ENCODE peak calls at places on chromosomes 4 and X, in six cellular contexts. One of them, this sample, is unnamed.
A peak's percentile ranks its signal among the peaks of the same experiment; 100 is the strongest.

GRCh38 chr4:145183023-145183422 is 2.6 kb upstream of the OTUD4 start:
- DNase-seq in stomach: no peak
- DNase-seq in endodermal cell: no peak
- DNase-seq in uterus: no peak
- DNase-seq in AG09309: no peak
- DNase-seq in astrocyte of the spinal cord: no peak
- DNase-seq in this sample: no peak

GRCh38 chr4:47704693-47705325 is 133.1 kb downstream of the CORIN start:
- DNase-seq in stomach: peak; percentile 35
- DNase-seq in endodermal cell: peak; percentile 87
- DNase-seq in uterus: no peak
- DNase-seq in AG09309: no peak
- DNase-seq in astrocyte of the spinal cord: peak; percentile 35
- DNase-seq in this sample: no peak

GRCh38 chr4:110854021-110854678 is 231.3 kb upstream of the PITX2 start:
- DNase-seq in stomach: no peak
- DNase-seq in endodermal cell: no peak
- DNase-seq in uterus: no peak
- DNase-seq in AG09309: peak; percentile 90
- DNase-seq in astrocyte of the spinal cord: peak; percentile 86
- DNase-seq in this sample: no peak

GRCh38 chr4:43556262-43556661 is 663.7 kb downstream of the GRXCR1 start:
- DNase-seq in stomach: no peak
- DNase-seq in endodermal cell: no peak
- DNase-seq in uterus: no peak
- DNase-seq in AG09309: no peak
- DNase-seq in astrocyte of the spinal cord: no peak
- DNase-seq in this sample: no peak

GRCh38 chr4:176841730-176842129 is 49.0 kb upstream of the VEGFC start:
- DNase-seq in stomach: no peak
- DNase-seq in endodermal cell: no peak
- DNase-seq in uterus: no peak
- DNase-seq in AG09309: no peak
- DNase-seq in astrocyte of the spinal cord: peak; percentile 73
- DNase-seq in this sample: peak; percentile 16

GRCh38 chr4:87375719-87376291 is 15.2 kb downstream of the HSD17B11 start:
- DNase-seq in stomach: peak; percentile 55
- DNase-seq in endodermal cell: no peak
- DNase-seq in uterus: no peak
- DNase-seq in AG09309: peak; percentile 77
- DNase-seq in astrocyte of the spinal cord: peak; percentile 77
- DNase-seq in this sample: peak; percentile 25

GRCh38 chr4:63556332-63556731 is 852.9 kb downstream of the TECRL start:
- DNase-seq in stomach: no peak
- DNase-seq in endodermal cell: peak; percentile 76
- DNase-seq in uterus: no peak
- DNase-seq in AG09309: no peak
- DNase-seq in astrocyte of the spinal cord: no peak
- DNase-seq in this sample: no peak

GRCh38 chr4:73763877-73764276 is 23.5 kb downstream of the CXCL8 start:
- DNase-seq in stomach: no peak
- DNase-seq in endodermal cell: no peak
- DNase-seq in uterus: no peak
- DNase-seq in AG09309: no peak
- DNase-seq in astrocyte of the spinal cord: no peak
- DNase-seq in this sample: no peak

GRCh38 chr4:121308828-121309227 is 72.0 kb downstream of the QRFPR start:
- DNase-seq in stomach: no peak
- DNase-seq in endodermal cell: peak; percentile 57
- DNase-seq in uterus: no peak
- DNase-seq in AG09309: no peak
- DNase-seq in astrocyte of the spinal cord: no peak
- DNase-seq in this sample: no peak

GRCh38 chr4:55069248-55069647 is 56.1 kb downstream of the KDR start:
- DNase-seq in stomach: no peak
- DNase-seq in endodermal cell: no peak
- DNase-seq in uterus: no peak
- DNase-seq in AG09309: no peak
- DNase-seq in astrocyte of the spinal cord: peak; percentile 59
- DNase-seq in this sample: no peak

GRCh38 chr4:38449506-38450174 is 214.4 kb upstream of the KLF3 start:
- DNase-seq in stomach: no peak
- DNase-seq in endodermal cell: peak; percentile 73
- DNase-seq in uterus: no peak
- DNase-seq in AG09309: peak; percentile 8
- DNase-seq in astrocyte of the spinal cord: no peak
- DNase-seq in this sample: no peak

GRCh38 chr4:1508161-1509160 is 102.2 kb upstream of the NKX1-1 start:
- DNase-seq in stomach: no peak
- DNase-seq in endodermal cell: peak; percentile 50
- DNase-seq in uterus: peak; percentile 9
- DNase-seq in AG09309: no peak
- DNase-seq in astrocyte of the spinal cord: no peak
- DNase-seq in this sample: no peak

GRCh38 chrX:138463476-138463875 is 248.0 kb downstream of the FGF13 start:
- DNase-seq in stomach: no peak
- DNase-seq in endodermal cell: no peak
- DNase-seq in uterus: no peak
- DNase-seq in AG09309: no peak
- DNase-seq in astrocyte of the spinal cord: no peak
- DNase-seq in this sample: no peak

GRCh38 chr4:184444953-184445309 is 29.4 kb downstream of the IRF2 start:
- DNase-seq in stomach: no peak
- DNase-seq in endodermal cell: no peak
- DNase-seq in uterus: no peak
- DNase-seq in AG09309: no peak
- DNase-seq in astrocyte of the spinal cord: no peak
- DNase-seq in this sample: no peak

GRCh38 chrX:65668362-65669310 is 1.2 kb downstream of the MSN start:
- DNase-seq in stomach: peak; percentile 30
- DNase-seq in endodermal cell: peak; percentile 75
- DNase-seq in uterus: peak; percentile 69
- DNase-seq in AG09309: peak; percentile 69
- DNase-seq in astrocyte of the spinal cord: peak; percentile 79
- DNase-seq in this sample: no peak

GRCh38 chr4:24583451-24584174 is 741 bp downstream of the DHX15 start:
- DNase-seq in stomach: peak; percentile 46
- DNase-seq in endodermal cell: peak; percentile 80
- DNase-seq in uterus: peak; percentile 54
- DNase-seq in AG09309: no peak
- DNase-seq in astrocyte of the spinal cord: peak; percentile 49
- DNase-seq in this sample: no peak

GRCh38 chr4:175412161-175412560 is 399.9 kb downstream of the GPM6A start:
- DNase-seq in stomach: no peak
- DNase-seq in endodermal cell: no peak
- DNase-seq in uterus: peak; percentile 45
- DNase-seq in AG09309: peak; percentile 71
- DNase-seq in astrocyte of the spinal cord: peak; percentile 54
- DNase-seq in this sample: peak; percentile 23

GRCh38 chr4:105122334-105122733 is 24.3 kb upstream of the TET2 start:
- DNase-seq in stomach: no peak
- DNase-seq in endodermal cell: peak; percentile 75
- DNase-seq in uterus: no peak
- DNase-seq in AG09309: no peak
- DNase-seq in astrocyte of the spinal cord: no peak
- DNase-seq in this sample: peak; percentile 9

GRCh38 chr4:56048621-56049427 is 100.1 kb downstream of the CEP135 start:
- DNase-seq in stomach: peak; percentile 40
- DNase-seq in endodermal cell: peak; percentile 87
- DNase-seq in uterus: peak; percentile 35
- DNase-seq in AG09309: peak; percentile 1
- DNase-seq in astrocyte of the spinal cord: peak; percentile 59
- DNase-seq in this sample: no peak

GRCh38 chr4:7425591-7426468 is 8.9 kb downstream of the PSAPL1 start:
- DNase-seq in stomach: peak; percentile 23
- DNase-seq in endodermal cell: peak; percentile 56
- DNase-seq in uterus: peak; percentile 6
- DNase-seq in AG09309: no peak
- DNase-seq in astrocyte of the spinal cord: no peak
- DNase-seq in this sample: no peak

GRCh38 chrX:46796574-46797191 is 37.8 kb upstream of the SLC9A7 start:
- DNase-seq in stomach: peak; percentile 87
- DNase-seq in endodermal cell: peak; percentile 92
- DNase-seq in uterus: peak; percentile 66
- DNase-seq in AG09309: no peak
- DNase-seq in astrocyte of the spinal cord: peak; percentile 72
- DNase-seq in this sample: no peak

GRCh38 chrX:46793386-46794143 is 34.6 kb upstream of the SLC9A7 start:
- DNase-seq in stomach: no peak
- DNase-seq in endodermal cell: no peak
- DNase-seq in uterus: no peak
- DNase-seq in AG09309: no peak
- DNase-seq in astrocyte of the spinal cord: no peak
- DNase-seq in this sample: no peak

GRCh38 chrX:46792826-46793195 is 33.9 kb upstream of the SLC9A7 start:
- DNase-seq in stomach: no peak
- DNase-seq in endodermal cell: no peak
- DNase-seq in uterus: no peak
- DNase-seq in AG09309: no peak
- DNase-seq in astrocyte of the spinal cord: no peak
- DNase-seq in this sample: no peak

GRCh38 chrX:46788902-46789301 is 30.0 kb upstream of the SLC9A7 start:
- DNase-seq in stomach: no peak
- DNase-seq in endodermal cell: peak; percentile 53
- DNase-seq in uterus: no peak
- DNase-seq in AG09309: no peak
- DNase-seq in astrocyte of the spinal cord: peak; percentile 20
- DNase-seq in this sample: no peak

GRCh38 chrX:46791927-46792825 is 33.3 kb upstream of the SLC9A7 start:
- DNase-seq in stomach: peak; percentile 41
- DNase-seq in endodermal cell: peak; percentile 74
- DNase-seq in uterus: no peak
- DNase-seq in AG09309: peak; percentile 81
- DNase-seq in astrocyte of the spinal cord: peak; percentile 92
- DNase-seq in this sample: peak; percentile 72
- H3K4me3 ChIP-seq in stomach: no peak overlapping the region
- H3K4me3 ChIP-seq in endodermal cell: no peak overlapping the region
- H3K4me3 ChIP-seq in uterus: no peak overlapping the region
- H3K4me3 ChIP-seq in AG09309: no peak overlapping the region
- H3K4me3 ChIP-seq in astrocyte of the spinal cord: no peak overlapping the region
- H3K4me3 ChIP-seq in this sample: no peak overlapping the region

GRCh38 chrX:21947671-21948070 is 7.2 kb downstream of the SMS start:
- DNase-seq in stomach: no peak
- DNase-seq in endodermal cell: peak; percentile 4
- DNase-seq in uterus: no peak
- DNase-seq in AG09309: no peak
- DNase-seq in astrocyte of the spinal cord: no peak
- DNase-seq in this sample: no peak
- H3K4me3 ChIP-seq in stomach: no peak overlapping the region
- H3K4me3 ChIP-seq in endodermal cell: peak overlapping the region; percentile 72
- H3K4me3 ChIP-seq in uterus: no peak overlapping the region
- H3K4me3 ChIP-seq in AG09309: no peak overlapping the region
- H3K4me3 ChIP-seq in astrocyte of the spinal cord: no peak overlapping the region
- H3K4me3 ChIP-seq in this sample: no peak overlapping the region

DNA sequence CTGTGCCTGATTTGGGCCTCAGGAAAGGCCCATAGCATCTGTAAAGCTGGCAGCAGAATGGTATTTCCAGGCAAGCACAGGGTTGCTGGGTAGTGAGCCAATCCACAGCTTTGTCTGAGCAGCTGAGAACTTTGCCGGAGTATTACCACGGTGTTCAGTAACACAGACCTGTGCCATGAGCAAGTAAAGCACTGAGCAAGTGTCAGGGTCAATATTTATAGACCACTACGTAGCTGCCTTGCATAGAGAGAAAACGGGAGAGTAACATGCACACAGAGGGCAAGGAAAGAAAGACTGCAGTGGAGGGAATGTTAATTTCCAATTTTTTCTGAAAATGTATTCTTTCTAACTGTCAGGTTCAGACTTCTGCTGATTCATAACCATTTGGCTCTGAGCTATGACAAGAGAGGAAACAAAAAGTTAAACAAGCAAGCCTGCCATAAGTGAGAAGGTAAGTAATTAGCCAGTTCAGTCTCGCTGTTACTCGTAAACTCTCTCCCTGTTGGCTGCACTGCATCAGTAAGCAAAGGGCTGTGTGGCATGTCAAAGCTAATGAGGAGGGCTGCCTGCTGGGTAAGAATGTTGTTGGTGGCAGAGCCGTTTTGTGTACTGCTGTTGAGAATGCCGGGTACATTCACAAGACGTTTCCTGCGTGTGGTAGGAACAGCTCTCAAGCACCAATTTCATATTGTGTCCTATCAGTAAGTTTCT is 238.1 kb downstream of the BMPR1B start:
- DNase-seq in stomach: no peak
- DNase-seq in endodermal cell: peak; percentile 81
- DNase-seq in uterus: no peak
- DNase-seq in AG09309: no peak
- DNase-seq in astrocyte of the spinal cord: peak; percentile 69
- DNase-seq in this sample: no peak
- H3K4me3 ChIP-seq in stomach: peak overlapping the region; percentile 21
- H3K4me3 ChIP-seq in endodermal cell: no peak overlapping the region
- H3K4me3 ChIP-seq in uterus: peak overlapping the region; percentile 9
- H3K4me3 ChIP-seq in AG09309: no peak overlapping the region
- H3K4me3 ChIP-seq in astrocyte of the spinal cord: no peak overlapping the region
- H3K4me3 ChIP-seq in this sample: peak overlapping the region; percentile 11

GRCh38 chr4:15653864-15654391 is 1.2 kb downstream of the FBXL5 start:
- DNase-seq in stomach: no peak
- DNase-seq in endodermal cell: no peak
- DNase-seq in uterus: no peak
- DNase-seq in AG09309: peak; percentile 13
- DNase-seq in astrocyte of the spinal cord: peak; percentile 64
- DNase-seq in this sample: no peak
- H3K4me3 ChIP-seq in stomach: peak overlapping the region; percentile 84
- H3K4me3 ChIP-seq in endodermal cell: peak overlapping the region; percentile 99
- H3K4me3 ChIP-seq in uterus: peak overlapping the region; percentile 49
- H3K4me3 ChIP-seq in AG09309: peak overlapping the region; percentile 86
- H3K4me3 ChIP-seq in astrocyte of the spinal cord: peak overlapping the region; percentile 75
- H3K4me3 ChIP-seq in this sample: peak overlapping the region; percentile 87

DNA sequence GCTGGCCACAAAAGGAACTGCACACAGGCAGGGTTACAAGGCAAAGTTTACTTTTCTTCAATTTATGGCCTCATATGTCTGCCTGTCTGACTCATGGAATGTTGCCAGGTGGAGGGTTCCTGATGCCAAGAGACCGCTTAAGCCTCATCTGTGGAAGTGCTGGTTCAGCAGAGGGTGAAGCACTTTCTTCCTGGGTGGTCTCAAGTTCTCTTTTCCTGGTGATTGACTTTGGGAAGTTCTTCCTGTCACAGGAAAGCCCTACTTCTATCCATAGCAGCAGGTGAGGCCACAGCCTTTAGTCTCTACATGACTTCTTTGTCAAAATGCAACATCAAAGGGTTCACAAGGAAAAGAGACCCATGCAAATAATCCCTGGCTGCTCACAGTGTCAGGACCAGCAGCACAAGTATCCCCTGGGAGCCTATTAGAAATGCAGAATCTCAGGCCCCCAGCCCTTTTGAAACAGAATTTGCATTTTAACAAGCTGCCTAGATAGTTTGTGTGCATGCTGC is 81.4 kb upstream of the IGFBP7 start:
- DNase-seq in stomach: no peak
- DNase-seq in endodermal cell: peak; percentile 80
- DNase-seq in uterus: no peak
- DNase-seq in AG09309: no peak
- DNase-seq in astrocyte of the spinal cord: peak; percentile 29
- DNase-seq in this sample: peak; percentile 51
- H3K4me3 ChIP-seq in stomach: no peak overlapping the region
- H3K4me3 ChIP-seq in endodermal cell: no peak overlapping the region
- H3K4me3 ChIP-seq in uterus: no peak overlapping the region
- H3K4me3 ChIP-seq in AG09309: no peak overlapping the region
- H3K4me3 ChIP-seq in astrocyte of the spinal cord: no peak overlapping the region
- H3K4me3 ChIP-seq in this sample: no peak overlapping the region